ENCODE peak calls at places on chromosomes 2 and 18, in five cellular contexts. One of them, this sample, is unnamed. For H3K4me1 and H3K9me3, the result is how much of the 10 kb centered on the place peaks cover.

GRCh38 chr2:98004071-98004470 is 8.3 kb upstream of the TMEM131 start:
- DNase-seq in left ventricle myocardium inferior: no peak
- DNase-seq in breast epithelium: no peak
- DNase-seq in esophagus muscularis mucosa: no peak
- DNase-seq in A549: no peak
- DNase-seq in this sample: no peak

GRCh38 chr2:18588049-18588448 is 1.3 kb downstream of the NT5C1B start:
- DNase-seq in esophagus muscularis mucosa: no peak
- DNase-seq in left ventricle myocardium inferior: no peak
- DNase-seq in breast epithelium: no peak
- DNase-seq in A549: no peak
- DNase-seq in this sample: no peak

GRCh38 chr2:128278979-128279378 is 39.7 kb downstream of the HS6ST1 start:
- DNase-seq in esophagus muscularis mucosa: no peak
- DNase-seq in breast epithelium: no peak
- DNase-seq in left ventricle myocardium inferior: no peak
- DNase-seq in A549: no peak
- DNase-seq in this sample: peak

GRCh38 chr2:2873450-2873811 is 504.2 kb downstream of the EIPR1 start:
- DNase-seq in left ventricle myocardium inferior: no peak
- DNase-seq in A549: no peak
- DNase-seq in esophagus muscularis mucosa: no peak
- DNase-seq in breast epithelium: no peak
- DNase-seq in this sample: no peak

GRCh38 chr2:179837408-179837807 is 24.0 kb downstream of the ZNF385B start:
- DNase-seq in breast epithelium: no peak
- DNase-seq in left ventricle myocardium inferior: no peak
- DNase-seq in esophagus muscularis mucosa: no peak
- DNase-seq in A549: no peak
- DNase-seq in this sample: no peak

GRCh38 chr2:143875295-143876199 is 644.4 kb downstream of the ZEB2 start:
- DNase-seq in A549: no peak
- DNase-seq in breast epithelium: no peak
- DNase-seq in left ventricle myocardium inferior: no peak
- DNase-seq in esophagus muscularis mucosa: no peak
- DNase-seq in this sample: no peak

GRCh38 chr18:79789901-79790885 is 7.5 kb upstream of the KCNG2 start:
- DNase-seq in breast epithelium: no peak
- DNase-seq in left ventricle myocardium inferior: no peak
- DNase-seq in esophagus muscularis mucosa: no peak
- DNase-seq in A549: no peak
- DNase-seq in this sample: no peak

GRCh38 chr2:173986805-173987204 is 21.6 kb upstream of the SP3 start:
- DNase-seq in breast epithelium: no peak
- DNase-seq in left ventricle myocardium inferior: no peak
- DNase-seq in esophagus muscularis mucosa: no peak
- DNase-seq in A549: peak
- DNase-seq in this sample: no peak

GRCh38 chr2:173571021-173571821 is 216.5 kb downstream of the CDCA7 start:
- DNase-seq in esophagus muscularis mucosa: no peak
- DNase-seq in A549: peak
- DNase-seq in left ventricle myocardium inferior: no peak
- DNase-seq in breast epithelium: peak
- DNase-seq in this sample: no peak

GRCh38 chr18:59742325-59743111 is 45.3 kb upstream of the CCBE1 start:
- DNase-seq in A549: no peak
- DNase-seq in left ventricle myocardium inferior: peak
- DNase-seq in esophagus muscularis mucosa: no peak
- DNase-seq in breast epithelium: no peak
- DNase-seq in this sample: no peak

GRCh38 chr2:109266998-109267854 is 138.2 kb downstream of the SH3RF3 start:
- DNase-seq in breast epithelium: no peak
- DNase-seq in A549: no peak
- DNase-seq in left ventricle myocardium inferior: no peak
- DNase-seq in esophagus muscularis mucosa: no peak
- DNase-seq in this sample: no peak

GRCh38 chr2:207472343-207473202 is 57.2 kb upstream of the CREB1 start:
- DNase-seq in A549: no peak
- DNase-seq in left ventricle myocardium inferior: no peak
- DNase-seq in esophagus muscularis mucosa: no peak
- DNase-seq in breast epithelium: no peak
- DNase-seq in this sample: no peak

GRCh38 chr2:217277646-217278048 is 417.8 kb upstream of the TNP1 start:
- DNase-seq in left ventricle myocardium inferior: no peak
- DNase-seq in breast epithelium: peak
- DNase-seq in esophagus muscularis mucosa: no peak
- DNase-seq in A549: peak
- DNase-seq in this sample: no peak

GRCh38 chr2:128452536-128453530 is 134.2 kb upstream of the HS6ST1 start:
- DNase-seq in esophagus muscularis mucosa: peak
- DNase-seq in left ventricle myocardium inferior: no peak
- DNase-seq in breast epithelium: no peak
- DNase-seq in A549: no peak
- DNase-seq in this sample: no peak

GRCh38 chr2:45268631-45269030 is 259.4 kb upstream of the SIX2 start:
- DNase-seq in left ventricle myocardium inferior: no peak
- DNase-seq in esophagus muscularis mucosa: no peak
- DNase-seq in breast epithelium: no peak
- DNase-seq in A549: no peak
- DNase-seq in this sample: no peak

GRCh38 chr18:63346031-63346430 is 21.0 kb downstream of the KDSR start:
- DNase-seq in A549: no peak
- DNase-seq in left ventricle myocardium inferior: peak
- DNase-seq in esophagus muscularis mucosa: no peak
- DNase-seq in breast epithelium: peak
- DNase-seq in this sample: no peak

GRCh38 chr2:213101109-213101508 is 50.3 kb downstream of the IKZF2 start:
- DNase-seq in esophagus muscularis mucosa: no peak
- DNase-seq in breast epithelium: no peak
- DNase-seq in A549: no peak
- DNase-seq in left ventricle myocardium inferior: no peak
- DNase-seq in this sample: no peak

GRCh38 chr18:45621068-45621511 is 5.8 kb downstream of the SLC14A2 start:
- DNase-seq in left ventricle myocardium inferior: no peak
- DNase-seq in esophagus muscularis mucosa: no peak
- DNase-seq in A549: peak
- DNase-seq in breast epithelium: peak
- DNase-seq in this sample: peak

GRCh38 chr2:227462972-227463931 is 8.7 kb upstream of the AGFG1 start:
- DNase-seq in esophagus muscularis mucosa: no peak
- DNase-seq in breast epithelium: no peak
- DNase-seq in A549: no peak
- DNase-seq in left ventricle myocardium inferior: no peak
- DNase-seq in this sample: no peak

GRCh38 chr2:14941151-14941631 is 308.7 kb downstream of the LRATD1 start:
- DNase-seq in left ventricle myocardium inferior: peak
- DNase-seq in esophagus muscularis mucosa: peak
- DNase-seq in A549: no peak
- DNase-seq in breast epithelium: no peak
- DNase-seq in this sample: no peak

GRCh38 chr2:57899898-57900297 is 146.7 kb upstream of the VRK2 start:
- DNase-seq in A549: no peak
- DNase-seq in left ventricle myocardium inferior: no peak
- DNase-seq in breast epithelium: no peak
- DNase-seq in esophagus muscularis mucosa: no peak
- DNase-seq in this sample: no peak

GRCh38 chr2:69305712-69306611 is 81.1 kb downstream of the GFPT1 start:
- DNase-seq in left ventricle myocardium inferior: peak
- DNase-seq in breast epithelium: no peak
- DNase-seq in A549: peak
- DNase-seq in esophagus muscularis mucosa: no peak
- DNase-seq in this sample: peak

GRCh38 chr2:54574107-54574859 is 118.2 kb downstream of the SPTBN1 start:
- DNase-seq in A549: peak
- DNase-seq in breast epithelium: no peak
- DNase-seq in esophagus muscularis mucosa: no peak
- DNase-seq in left ventricle myocardium inferior: no peak
- DNase-seq in this sample: peak

GRCh38 chr18:55515946-55516710 is 71.9 kb downstream of the TCF4 start:
- DNase-seq in breast epithelium: no peak
- DNase-seq in left ventricle myocardium inferior: no peak
- DNase-seq in esophagus muscularis mucosa: no peak
- DNase-seq in A549: no peak
- DNase-seq in this sample: no peak

GRCh38 chr2:71331581-71332412 is at the start of gene ZNF638:
- DNase-seq in A549: peak
- DNase-seq in breast epithelium: peak
- DNase-seq in esophagus muscularis mucosa: peak
- DNase-seq in left ventricle myocardium inferior: peak
- DNase-seq in this sample: peak

GRCh38 chr18:2736823-2737222 is 81.3 kb downstream of the SMCHD1 start:
- DNase-seq in left ventricle myocardium inferior: no peak
- DNase-seq in breast epithelium: no peak
- DNase-seq in A549: no peak
- DNase-seq in esophagus muscularis mucosa: no peak
- DNase-seq in this sample: no peak

GRCh38 chr2:31107588-31108300 is 30.5 kb downstream of the GALNT14 start:
- DNase-seq in left ventricle myocardium inferior: no peak
- DNase-seq in breast epithelium: no peak
- DNase-seq in A549: no peak
- DNase-seq in esophagus muscularis mucosa: peak
- DNase-seq in this sample: no peak

GRCh38 chr2:65350714-65351113 is 81.7 kb downstream of the SPRED2 start:
- DNase-seq in A549: peak
- DNase-seq in breast epithelium: no peak
- DNase-seq in esophagus muscularis mucosa: peak
- DNase-seq in left ventricle myocardium inferior: no peak
- DNase-seq in this sample: no peak

GRCh38 chr2:79935771-79936657 is 368.5 kb downstream of the LRRTM1 start:
- DNase-seq in A549: peak
- DNase-seq in breast epithelium: no peak
- DNase-seq in left ventricle myocardium inferior: peak
- DNase-seq in esophagus muscularis mucosa: no peak
- DNase-seq in this sample: no peak

GRCh38 chr2:240060977-240061591 is 7.8 kb upstream of the OR6B3 start:
- DNase-seq in left ventricle myocardium inferior: no peak
- DNase-seq in breast epithelium: no peak
- DNase-seq in esophagus muscularis mucosa: no peak
- DNase-seq in A549: peak
- DNase-seq in this sample: peak

GRCh38 chr2:106012591-106013347 is 181.3 kb downstream of the UXS1 start:
- DNase-seq in A549: no peak
- DNase-seq in esophagus muscularis mucosa: peak
- DNase-seq in left ventricle myocardium inferior: no peak
- DNase-seq in breast epithelium: no peak
- DNase-seq in this sample: no peak

GRCh38 chr2:106010818-106011355 is 183.2 kb downstream of the UXS1 start:
- DNase-seq in esophagus muscularis mucosa: peak
- DNase-seq in breast epithelium: no peak
- DNase-seq in left ventricle myocardium inferior: no peak
- DNase-seq in A549: no peak
- DNase-seq in this sample: no peak

GRCh38 chr2:106009096-106009495 is 185.0 kb downstream of the UXS1 start:
- DNase-seq in A549: no peak
- DNase-seq in left ventricle myocardium inferior: no peak
- DNase-seq in breast epithelium: no peak
- DNase-seq in esophagus muscularis mucosa: peak
- DNase-seq in this sample: no peak

GRCh38 chr2:106011993-106012392 is 182.1 kb downstream of the UXS1 start:
- DNase-seq in esophagus muscularis mucosa: no peak
- DNase-seq in breast epithelium: no peak
- DNase-seq in left ventricle myocardium inferior: no peak
- DNase-seq in A549: no peak
- DNase-seq in this sample: no peak

DNA sequence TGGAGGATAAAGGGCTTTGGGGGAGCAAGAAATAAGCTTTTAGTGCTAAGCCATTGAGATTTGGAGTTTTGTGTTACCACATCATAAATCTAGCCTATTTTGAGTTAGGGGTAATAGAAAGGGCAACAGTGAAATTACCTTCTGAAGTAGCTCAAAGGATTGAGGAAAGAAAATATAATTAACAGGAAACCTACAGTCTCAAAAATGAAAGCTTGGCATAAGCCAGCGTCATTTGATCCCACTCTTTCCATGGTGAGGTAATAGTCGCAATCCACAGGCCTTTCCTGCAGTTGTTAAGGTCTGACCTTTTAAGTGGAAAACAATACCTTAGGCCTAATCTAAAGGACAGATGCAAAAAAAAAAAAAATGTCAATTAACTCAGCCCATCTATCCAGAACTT is 182.7 kb downstream of the UXS1 start:
- DNase-seq in esophagus muscularis mucosa: no peak
- DNase-seq in breast epithelium: no peak
- DNase-seq in left ventricle myocardium inferior: no peak
- DNase-seq in A549: no peak
- DNase-seq in this sample: no peak
- H3K4me1 ChIP-seq in esophagus muscularis mucosa: under half
- H3K4me1 ChIP-seq in breast epithelium: under half
- H3K4me1 ChIP-seq in left ventricle myocardium inferior: under half
- H3K4me1 ChIP-seq in A549: under half
- H3K4me1 ChIP-seq in this sample: under half

GRCh38 chr2:172435608-172435911 is 8.2 kb downstream of the ITGA6 start:
- DNase-seq in breast epithelium: no peak
- DNase-seq in left ventricle myocardium inferior: no peak
- DNase-seq in A549: no peak
- DNase-seq in esophagus muscularis mucosa: no peak
- DNase-seq in this sample: no peak
- H3K4me3 ChIP-seq in breast epithelium: no peak
- H3K4me3 ChIP-seq in left ventricle myocardium inferior: no peak
- H3K4me3 ChIP-seq in A549: no peak
- H3K4me3 ChIP-seq in esophagus muscularis mucosa: no peak
- H3K4me3 ChIP-seq in this sample: no peak

GRCh38 chr2:20025065-20025786 is 12.8 kb upstream of the MATN3 start:
- DNase-seq in left ventricle myocardium inferior: no peak
- DNase-seq in A549: no peak
- DNase-seq in esophagus muscularis mucosa: no peak
- DNase-seq in breast epithelium: no peak
- DNase-seq in this sample: no peak
- H3K9me3 ChIP-seq in left ventricle myocardium inferior: under half
- H3K9me3 ChIP-seq in A549: under half
- H3K9me3 ChIP-seq in esophagus muscularis mucosa: under half
- H3K9me3 ChIP-seq in breast epithelium: under half
- H3K9me3 ChIP-seq in this sample: under half

DNA sequence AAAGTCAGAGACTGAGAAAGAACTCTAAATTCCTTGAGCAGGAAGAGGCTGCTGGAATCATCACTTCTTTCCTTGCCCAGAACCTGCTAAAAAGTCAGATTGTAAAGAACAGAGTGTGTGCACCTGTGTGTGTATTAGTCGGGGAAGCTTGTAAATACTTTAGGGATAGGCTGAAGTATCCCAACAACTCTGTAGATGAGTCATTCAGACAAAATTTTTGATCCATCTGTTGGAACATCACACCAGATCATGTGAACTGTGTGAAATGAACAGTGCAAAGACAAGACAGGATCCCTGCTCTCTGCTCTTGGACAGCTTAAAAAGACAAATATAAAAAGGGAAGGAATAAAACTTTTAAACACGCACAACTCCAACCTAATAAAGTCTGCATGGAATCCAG is 16.0 kb downstream of the GAREM1 start:
- DNase-seq in esophagus muscularis mucosa: no peak
- DNase-seq in breast epithelium: no peak
- DNase-seq in left ventricle myocardium inferior: no peak
- DNase-seq in A549: no peak
- DNase-seq in this sample: no peak
- H3K4me1 ChIP-seq in esophagus muscularis mucosa: under half
- H3K4me1 ChIP-seq in breast epithelium: under half
- H3K4me1 ChIP-seq in left ventricle myocardium inferior: half or more
- H3K4me1 ChIP-seq in A549: under half
- H3K4me1 ChIP-seq in this sample: under half

GRCh38 chr2:48531141-48531648 is 1.2 kb downstream of the STON1 start:
- DNase-seq in left ventricle myocardium inferior: no peak
- DNase-seq in breast epithelium: peak
- DNase-seq in A549: no peak
- DNase-seq in esophagus muscularis mucosa: no peak
- DNase-seq in this sample: no peak
- H3K4me3 ChIP-seq in left ventricle myocardium inferior: peak
- H3K4me3 ChIP-seq in breast epithelium: peak
- H3K4me3 ChIP-seq in A549: no peak
- H3K4me3 ChIP-seq in esophagus muscularis mucosa: peak
- H3K4me3 ChIP-seq in this sample: no peak